ENCODE peak calls at places on chromosomes 12 and 14, in eight cellular contexts. W, V, X, C, F, U, E and H are unnamed samples.

GRCh38 chr14:26621807-26622560 is 24.2 kb upstream of the NOVA1 start:
- DNase-seq in W (no peak), V (peak), X (no peak), C (no peak), F (peak), U (no peak), E (no peak), H (no peak)

GRCh38 chr12:96239711-96240234 is 45.6 kb downstream of the ELK3 start:
- DNase-seq in W (no peak), V (no peak), X (peak), C (no peak), F (no peak), U (peak), E (no peak), H (no peak)

GRCh38 chr12:130788515-130788914 is 50.5 kb downstream of the STX2 start:
- DNase-seq in W (no peak), V (peak), X (no peak), C (no peak), F (no peak), U (no peak), E (no peak), H (no peak)

GRCh38 chr12:43766291-43766690 is 7.5 kb downstream of the IRAK4 start:
- DNase-seq in W (no peak), V (no peak), X (no peak), C (no peak), F (peak), U (no peak), E (no peak), H (no peak)

GRCh38 chr12:69163681-69164362 is 75.5 kb upstream of the CPSF6 start:
- DNase-seq in W (no peak), V (no peak), X (no peak), C (no peak), F (no peak), U (no peak), E (no peak), H (no peak)

GRCh38 chr14:39229222-39229543 is 4.5 kb upstream of the MIA2 start:
- DNase-seq in W (no peak), V (no peak), X (no peak), C (no peak), F (no peak), U (no peak), E (peak), H (peak)

GRCh38 chr14:54148251-54148650 is 191.6 kb upstream of the BMP4 start:
- DNase-seq in W (no peak), V (no peak), X (no peak), C (no peak), F (peak), U (no peak), E (no peak), H (no peak)

GRCh38 chr12:124453419-124454351 is 113.7 kb downstream of the NCOR2 start:
- DNase-seq in W (no peak), V (no peak), X (peak), C (peak), F (peak), U (peak), E (peak), H (peak)

GRCh38 chr12:7642876-7643309 is 22.8 kb downstream of the APOBEC1 start:
- DNase-seq in W (peak), V (peak), X (no peak), C (no peak), F (peak), U (no peak), E (peak), H (no peak)

GRCh38 chr14:89542768-89543419 is 125.9 kb upstream of the FOXN3 start:
- DNase-seq in W (no peak), V (no peak), X (no peak), C (no peak), F (no peak), U (no peak), E (no peak), H (no peak)

GRCh38 chr12:131917711-131918306 is 11.3 kb upstream of the PUS1 start:
- DNase-seq in W (no peak), V (no peak), X (peak), C (no peak), F (no peak), U (no peak), E (no peak), H (no peak)

GRCh38 chr14:86961106-86961716 is 1031.8 kb downstream of the GALC start:
- DNase-seq in W (peak), V (peak), X (no peak), C (no peak), F (peak), U (no peak), E (peak), H (no peak)

GRCh38 chr14:67473290-67474082 is 15.0 kb downstream of the TMEM229B start:
- DNase-seq in W (no peak), V (no peak), X (no peak), C (no peak), F (no peak), U (no peak), E (no peak), H (no peak)

GRCh38 chr12:67651380-67651695 is 2.8 kb downstream of the DYRK2 start:
- DNase-seq in W (peak), V (peak), X (no peak), C (no peak), F (peak), U (no peak), E (peak), H (peak)

GRCh38 chr12:51855586-51856428 is 7.3 kb upstream of the FIGNL2 start:
- DNase-seq in W (peak), V (peak), X (no peak), C (no peak), F (peak), U (peak), E (no peak), H (no peak)

GRCh38 chr12:27703720-27704452 is 6.7 kb upstream of the MRPS35 start:
- DNase-seq in W (peak), V (peak), X (peak), C (no peak), F (peak), U (peak), E (peak), H (peak)

GRCh38 chr12:96366255-96366654 is 34.0 kb downstream of the CDK17 start:
- DNase-seq in W (no peak), V (no peak), X (no peak), C (no peak), F (no peak), U (no peak), E (no peak), H (no peak)

GRCh38 chr12:131351319-131352028 is 359.4 kb upstream of the SFSWAP start:
- DNase-seq in W (no peak), V (no peak), X (peak), C (no peak), F (no peak), U (no peak), E (peak), H (peak)

GRCh38 chr12:26853303-26854027 is 20.5 kb upstream of the ITPR2 start:
- DNase-seq in W (peak), V (peak), X (peak), C (peak), F (peak), U (peak), E (peak), H (peak)

GRCh38 chr12:3035171-3035570 is 42.0 kb upstream of the TSPAN9 start:
- DNase-seq in W (no peak), V (no peak), X (no peak), C (no peak), F (peak), U (peak), E (no peak), H (no peak)

GRCh38 chr12:481422-481821 is 21.7 kb downstream of the B4GALNT3 start:
- DNase-seq in W (peak), V (no peak), X (peak), C (no peak), F (peak), U (peak), E (no peak), H (no peak)

GRCh38 chr14:30214456-30215090 is 286.9 kb upstream of the PRKD1 start:
- DNase-seq in W (peak), V (peak), X (no peak), C (no peak), F (peak), U (no peak), E (peak), H (peak)

GRCh38 chr12:6188954-6189353 is 11.2 kb upstream of the CD9 start:
- DNase-seq in W (no peak), V (no peak), X (no peak), C (no peak), F (no peak), U (no peak), E (no peak), H (no peak)

DNA sequence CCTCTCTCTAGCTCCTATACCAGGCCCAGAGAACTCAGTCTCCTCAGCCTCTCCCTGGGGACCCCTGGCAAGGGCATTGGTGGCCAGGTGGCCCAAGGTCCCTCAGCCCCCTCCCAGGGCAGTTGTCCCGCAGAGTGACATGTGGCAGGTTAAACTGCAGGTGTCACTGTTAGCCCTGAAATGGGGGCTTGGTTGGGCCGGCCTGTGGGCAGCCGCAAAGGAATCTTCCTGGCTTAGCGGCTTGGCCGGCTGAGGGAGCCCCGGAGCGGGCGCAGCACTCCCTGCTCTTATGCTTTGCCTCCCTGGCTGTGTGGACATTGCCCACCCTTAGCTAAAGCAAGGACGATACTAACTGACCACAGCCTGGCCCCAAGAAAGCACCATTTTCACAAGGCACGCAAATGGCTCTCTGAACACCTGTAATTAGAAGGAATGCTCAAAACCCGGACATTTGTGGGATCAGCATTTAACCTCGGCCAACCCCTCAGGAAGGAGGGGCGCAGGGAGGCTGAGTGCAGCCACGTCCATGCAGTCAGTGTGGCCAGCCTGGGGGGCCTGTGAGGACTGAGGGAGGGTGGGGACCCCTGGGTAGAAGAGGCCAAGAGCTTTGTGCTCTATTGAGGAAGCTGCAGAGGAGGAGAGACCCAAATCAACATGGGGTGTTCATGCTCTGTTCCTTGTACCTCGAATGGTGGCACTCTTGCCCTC is 82.2 kb downstream of the PAPOLA start:
- DNase-seq in W (peak), V (peak), X (peak), C (peak), F (peak), U (no peak), E (peak), H (peak)
- TF ChIP-seq CTCF in W (peak), V (peak), X (no peak), C (no peak), F (peak), U (peak), E (peak), H (peak)

GRCh38 chr14:74549588-74549987 is 56.0 kb downstream of the ISCA2 start:
- DNase-seq in W (no peak), V (no peak), X (no peak), C (no peak), F (no peak), U (peak), E (no peak), H (no peak)
- TF ChIP-seq CTCF in W (peak), V (peak), X (no peak), C (peak), F (peak), U (no peak), E (no peak), H (no peak)

GRCh38 chr12:110908377-110909136 is 11.8 kb downstream of the MYL2 start:
- DNase-seq in W (no peak), V (no peak), X (no peak), C (no peak), F (no peak), U (peak), E (no peak), H (peak)

GRCh38 chr12:110913119-110914056 is 7.0 kb downstream of the MYL2 start:
- DNase-seq in W (no peak), V (no peak), X (no peak), C (no peak), F (no peak), U (peak), E (peak), H (peak)

GRCh38 chr12:110907583-110907982 is 12.8 kb downstream of the MYL2 start:
- DNase-seq in W (no peak), V (no peak), X (no peak), C (no peak), F (no peak), U (peak), E (no peak), H (no peak)

GRCh38 chr12:110916295-110916875 is 4.0 kb downstream of the MYL2 start:
- DNase-seq in W (no peak), V (no peak), X (no peak), C (no peak), F (peak), U (no peak), E (no peak), H (no peak)

DNA sequence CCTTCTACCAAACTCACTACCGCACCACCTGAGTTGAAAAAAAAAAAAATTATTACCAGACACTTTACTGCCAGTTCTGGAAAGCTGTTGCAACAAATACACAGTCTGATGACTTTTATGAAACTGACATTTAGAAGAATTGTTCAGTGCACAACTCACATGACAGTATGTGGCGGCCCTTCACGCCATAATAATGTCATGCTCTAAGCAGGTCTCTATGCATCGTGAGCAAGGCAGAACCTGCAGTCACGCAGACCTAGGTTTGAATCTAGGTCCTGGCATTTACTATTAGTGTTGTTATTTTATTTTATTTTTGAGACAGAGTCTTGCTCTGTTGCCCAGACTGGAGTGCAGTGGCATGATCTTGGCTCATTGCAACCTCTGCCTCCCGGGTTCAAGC is 8.1 kb downstream of the MYL2 start:
- DNase-seq in W (no peak), V (no peak), X (no peak), C (no peak), F (no peak), U (peak), E (no peak), H (no peak)
- TF ChIP-seq CTCF in W (no peak), V (no peak), X (no peak), C (no peak), F (no peak), U (no peak), E (no peak), H (no peak)

GRCh38 chr14:102509744-102510615 is at the start of gene ANKRD9:
- DNase-seq in W (peak), V (peak), X (peak), C (peak), F (peak), U (peak), E (peak), H (peak)
- TF ChIP-seq CTCF in W (peak), V (no peak), X (no peak), C (no peak), F (no peak), U (no peak), E (no peak), H (no peak)